ENCODE peak calls at places on chromosomes 3 and 15, in four cellular contexts. One of them, this sample, is unnamed.
A peak's percentile ranks its signal among the peaks of the same experiment; 100 is the strongest.

GRCh38 chr3:100761211-100761921 is 52.1 kb downstream of the TFG start:
- DNase-seq in mammary epithelial cell: no peak
- DNase-seq in OCI-LY7: peak; percentile 35
- DNase-seq in tibial nerve: no peak
- DNase-seq in this sample: peak; percentile 15

GRCh38 chr3:8366214-8366613 is 135.4 kb upstream of the LMCD1 start:
- DNase-seq in OCI-LY7: no peak
- DNase-seq in mammary epithelial cell: no peak
- DNase-seq in tibial nerve: no peak
- DNase-seq in this sample: no peak

GRCh38 chr15:56821721-56822425 is 88.6 kb upstream of the ZNF280D start:
- DNase-seq in mammary epithelial cell: peak; percentile 56
- DNase-seq in OCI-LY7: peak; percentile 47
- DNase-seq in tibial nerve: no peak
- DNase-seq in this sample: peak; percentile 43

GRCh38 chr3:159620281-159620680 is 368.4 kb upstream of the IL12A start:
- DNase-seq in OCI-LY7: no peak
- DNase-seq in mammary epithelial cell: no peak
- DNase-seq in tibial nerve: no peak
- DNase-seq in this sample: no peak

GRCh38 chr3:29655016-29655415 is 374.1 kb downstream of the RBMS3 start:
- DNase-seq in tibial nerve: no peak
- DNase-seq in mammary epithelial cell: no peak
- DNase-seq in OCI-LY7: no peak
- DNase-seq in this sample: no peak

GRCh38 chr15:48002772-48003171 is 118.0 kb upstream of the SLC24A5 start:
- DNase-seq in OCI-LY7: no peak
- DNase-seq in mammary epithelial cell: no peak
- DNase-seq in tibial nerve: no peak
- DNase-seq in this sample: no peak

GRCh38 chr3:182792901-182793662 is at the start of gene ATP11B:
- DNase-seq in tibial nerve: peak; percentile 44
- DNase-seq in OCI-LY7: peak; percentile 88
- DNase-seq in mammary epithelial cell: peak; percentile 66
- DNase-seq in this sample: peak; percentile 94

GRCh38 chr3:126166009-126166408 is 14.4 kb downstream of the ALDH1L1 start:
- DNase-seq in mammary epithelial cell: no peak
- DNase-seq in OCI-LY7: no peak
- DNase-seq in tibial nerve: no peak
- DNase-seq in this sample: no peak

GRCh38 chr3:177337548-177338331 is 140.5 kb upstream of the TBL1XR1 start:
- DNase-seq in mammary epithelial cell: peak; percentile 79
- DNase-seq in tibial nerve: no peak
- DNase-seq in OCI-LY7: no peak
- DNase-seq in this sample: peak; percentile 61

GRCh38 chr3:115146418-115147328 is at the start of gene ZBTB20:
- DNase-seq in tibial nerve: peak; percentile 32
- DNase-seq in OCI-LY7: peak; percentile 72
- DNase-seq in mammary epithelial cell: peak; percentile 67
- DNase-seq in this sample: peak; percentile 66

GRCh38 chr3:49906004-49906860 is 2.6 kb upstream of the MST1R start:
- DNase-seq in tibial nerve: peak; percentile 27
- DNase-seq in mammary epithelial cell: peak; percentile 60
- DNase-seq in OCI-LY7: peak; percentile 57
- DNase-seq in this sample: peak; percentile 75

DNA sequence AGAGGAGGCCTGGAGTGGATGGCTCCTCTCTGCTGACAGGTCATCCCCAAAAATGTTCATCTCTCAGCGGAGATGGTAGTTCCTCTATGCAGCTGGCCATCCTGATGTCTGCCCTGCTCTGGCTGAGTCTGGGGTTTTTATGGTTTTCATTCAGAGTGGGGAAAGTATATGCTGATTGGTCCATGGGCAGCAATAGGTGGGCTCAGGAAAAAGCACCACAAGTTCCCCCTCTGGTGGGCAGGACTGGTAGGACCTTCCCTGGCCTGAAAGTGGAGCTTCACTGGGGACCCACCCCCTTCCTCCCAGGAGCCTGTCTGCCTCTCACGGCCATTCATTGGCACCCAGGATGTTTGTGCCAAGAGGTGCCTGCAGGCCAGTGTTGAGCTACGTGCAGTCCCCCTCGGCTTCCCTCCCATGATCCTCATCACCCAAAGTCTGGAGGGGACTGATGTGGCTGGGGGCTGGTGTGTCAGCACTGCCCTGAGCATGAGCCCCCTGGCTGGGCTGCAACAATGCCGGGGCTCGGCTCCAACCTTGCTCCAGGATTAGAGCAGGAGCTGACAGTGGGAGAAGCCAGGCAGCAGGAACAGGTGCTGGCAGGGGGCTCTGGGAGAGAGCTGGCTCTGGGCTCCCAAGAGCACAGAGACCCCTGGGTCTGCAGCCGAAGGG is 13.1 kb upstream of the BLOC1S6 start:
- DNase-seq in OCI-LY7: peak; percentile 55
- DNase-seq in mammary epithelial cell: no peak
- DNase-seq in tibial nerve: no peak
- DNase-seq in this sample: no peak
- TF ChIP-seq CTCF in OCI-LY7: peak; percentile 38
- TF ChIP-seq CTCF in mammary epithelial cell: peak; percentile 19
- TF ChIP-seq CTCF in tibial nerve: no peak
- TF ChIP-seq CTCF in this sample: no peak

GRCh38 chr15:43143203-43143941 is 10.0 kb downstream of the TMEM62 start:
- DNase-seq in tibial nerve: no peak
- DNase-seq in mammary epithelial cell: no peak
- DNase-seq in OCI-LY7: no peak
- DNase-seq in this sample: peak; percentile 49
- TF ChIP-seq CTCF in tibial nerve: no peak
- TF ChIP-seq CTCF in mammary epithelial cell: no peak
- TF ChIP-seq CTCF in OCI-LY7: no peak
- TF ChIP-seq CTCF in this sample: no peak

DNA sequence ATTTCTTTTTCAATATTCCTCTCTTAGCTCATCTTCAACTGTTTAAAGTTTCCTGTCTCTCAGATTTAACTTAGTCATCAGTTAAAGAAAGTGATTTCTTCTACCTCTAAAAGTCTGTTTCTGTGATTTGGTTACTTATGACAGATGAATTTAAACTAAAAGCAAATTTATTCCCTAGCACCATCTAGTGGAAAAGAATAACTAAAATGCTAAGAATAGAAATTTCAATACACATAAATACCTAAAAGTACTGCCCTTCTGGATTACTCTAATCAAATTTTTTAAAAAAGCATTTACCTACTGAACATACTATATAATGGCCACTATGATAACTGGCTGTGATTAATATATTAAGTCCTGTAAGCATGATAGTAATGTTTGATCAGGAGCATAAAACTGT is 14.0 kb upstream of the ZCWPW2 start:
- DNase-seq in mammary epithelial cell: no peak
- DNase-seq in OCI-LY7: no peak
- DNase-seq in tibial nerve: no peak
- DNase-seq in this sample: no peak
- TF ChIP-seq CTCF in mammary epithelial cell: no peak
- TF ChIP-seq CTCF in OCI-LY7: peak; percentile 58
- TF ChIP-seq CTCF in tibial nerve: no peak
- TF ChIP-seq CTCF in this sample: no peak

GRCh38 chr3:15820911-15821310 is 23.1 kb upstream of the ANKRD28 start:
- DNase-seq in mammary epithelial cell: no peak
- DNase-seq in OCI-LY7: no peak
- DNase-seq in tibial nerve: no peak
- DNase-seq in this sample: no peak
- TF ChIP-seq CTCF in mammary epithelial cell: no peak
- TF ChIP-seq CTCF in OCI-LY7: no peak
- TF ChIP-seq CTCF in tibial nerve: no peak
- TF ChIP-seq CTCF in this sample: no peak

GRCh38 chr3:65166531-65166930 is 478.7 kb upstream of the ADAMTS9 start:
- DNase-seq in tibial nerve: no peak
- DNase-seq in OCI-LY7: no peak
- DNase-seq in mammary epithelial cell: peak; percentile 46
- DNase-seq in this sample: no peak

GRCh38 chr3:65173841-65174240 is 486.0 kb upstream of the ADAMTS9 start:
- DNase-seq in tibial nerve: no peak
- DNase-seq in OCI-LY7: no peak
- DNase-seq in mammary epithelial cell: peak; percentile 27
- DNase-seq in this sample: no peak

GRCh38 chr3:65168547-65168946 is 480.7 kb upstream of the ADAMTS9 start:
- DNase-seq in OCI-LY7: no peak
- DNase-seq in mammary epithelial cell: no peak
- DNase-seq in tibial nerve: no peak
- DNase-seq in this sample: no peak

GRCh38 chr3:65174713-65175112 is 486.9 kb upstream of the ADAMTS9 start:
- DNase-seq in OCI-LY7: no peak
- DNase-seq in tibial nerve: no peak
- DNase-seq in mammary epithelial cell: no peak
- DNase-seq in this sample: no peak

DNA sequence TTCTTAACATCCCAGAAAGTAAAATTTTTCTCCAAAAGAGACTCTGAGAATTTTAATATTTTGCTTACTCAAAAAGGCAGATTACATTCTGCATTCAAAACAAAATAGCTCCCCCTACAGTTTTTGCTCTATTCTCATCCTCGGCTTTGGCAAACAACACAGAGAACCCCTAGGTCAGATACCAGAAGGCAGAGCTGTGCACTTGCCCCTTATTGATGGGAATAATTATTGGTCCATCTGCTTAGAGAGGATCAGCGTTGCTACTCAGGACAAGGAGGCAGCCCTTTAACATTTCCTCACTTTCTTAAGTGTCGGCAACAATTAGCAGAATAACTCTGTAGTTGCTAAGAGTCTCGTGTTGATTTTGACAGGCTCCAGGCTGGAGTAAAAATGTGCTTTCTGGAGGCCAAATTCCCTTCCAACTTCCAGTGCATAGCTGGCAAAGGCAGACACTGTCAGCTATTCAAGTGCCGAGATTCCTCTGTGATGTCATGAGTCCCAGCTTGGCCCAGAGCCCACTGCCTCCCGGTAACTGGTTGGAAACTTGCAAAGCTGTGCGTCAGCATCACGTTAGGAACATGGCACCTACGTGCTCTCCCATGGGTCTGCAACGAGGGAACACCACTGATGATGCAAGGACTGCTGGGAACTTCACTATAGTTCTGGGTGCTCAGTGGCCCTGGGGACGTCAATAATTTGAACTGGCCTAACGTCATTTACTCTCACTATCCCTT is 482.7 kb upstream of the ADAMTS9 start:
- DNase-seq in OCI-LY7: no peak
- DNase-seq in mammary epithelial cell: peak; percentile 82
- DNase-seq in tibial nerve: peak; percentile 79
- DNase-seq in this sample: no peak
- TF ChIP-seq CTCF in OCI-LY7: peak; percentile 46
- TF ChIP-seq CTCF in mammary epithelial cell: peak; percentile 24
- TF ChIP-seq CTCF in tibial nerve: peak; percentile 61
- TF ChIP-seq CTCF in this sample: no peak

GRCh38 chr3:36124118-36124796 is 256.0 kb upstream of the STAC start:
- DNase-seq in tibial nerve: no peak
- DNase-seq in OCI-LY7: no peak
- DNase-seq in mammary epithelial cell: peak; percentile 65
- DNase-seq in this sample: no peak
- TF ChIP-seq CTCF in tibial nerve: no peak
- TF ChIP-seq CTCF in OCI-LY7: peak; percentile 33
- TF ChIP-seq CTCF in mammary epithelial cell: peak; percentile 96
- TF ChIP-seq CTCF in this sample: no peak

GRCh38 chr3:32004111-32004790 is 22.7 kb downstream of the ZNF860 start:
- DNase-seq in tibial nerve: no peak
- DNase-seq in OCI-LY7: no peak
- DNase-seq in mammary epithelial cell: no peak
- DNase-seq in this sample: no peak
- TF ChIP-seq CTCF in tibial nerve: no peak
- TF ChIP-seq CTCF in OCI-LY7: peak; percentile 15
- TF ChIP-seq CTCF in mammary epithelial cell: no peak
- TF ChIP-seq CTCF in this sample: no peak

GRCh38 chr3:138043266-138044029 is 33.5 kb downstream of the CLDN18 start:
- DNase-seq in mammary epithelial cell: peak; percentile 78
- DNase-seq in tibial nerve: no peak
- DNase-seq in OCI-LY7: no peak
- DNase-seq in this sample: no peak

GRCh38 chr3:138042043-138042442 is 32.1 kb downstream of the CLDN18 start:
- DNase-seq in tibial nerve: no peak
- DNase-seq in mammary epithelial cell: peak; percentile 67
- DNase-seq in OCI-LY7: no peak
- DNase-seq in this sample: no peak

GRCh38 chr3:138036572-138036971 is 26.6 kb downstream of the CLDN18 start:
- DNase-seq in OCI-LY7: no peak
- DNase-seq in mammary epithelial cell: no peak
- DNase-seq in tibial nerve: no peak
- DNase-seq in this sample: no peak

GRCh38 chr3:138034918-138035317 is 25.0 kb downstream of the CLDN18 start:
- DNase-seq in tibial nerve: no peak
- DNase-seq in mammary epithelial cell: peak; percentile 36
- DNase-seq in OCI-LY7: no peak
- DNase-seq in this sample: no peak

GRCh38 chr3:138038725-138039462 is 28.9 kb downstream of the CLDN18 start:
- DNase-seq in tibial nerve: no peak
- DNase-seq in OCI-LY7: no peak
- DNase-seq in mammary epithelial cell: no peak
- DNase-seq in this sample: no peak
- TF ChIP-seq CTCF in tibial nerve: no peak
- TF ChIP-seq CTCF in OCI-LY7: no peak
- TF ChIP-seq CTCF in mammary epithelial cell: no peak
- TF ChIP-seq CTCF in this sample: no peak